ENCODE peak calls at places on chromosomes 4 and X, in ten cellular contexts. H is AG04449, L is fibroblast of the aortic adventitia, S is progenitor cell of endocrine pancreas, T is A549, C is left ventricle myocardium inferior, Z is GM13977, D is BJ, Y is fibroblast of lung, G is fibroblast of mammary gland. E is an unnamed sample.

GRCh38 chr4:67684839-67685531 is 16.0 kb downstream of the UBA6 start:
- DNase-seq in H (no peak), Z (no peak), G (peak), S (no peak), T (no peak), D (peak), Y (no peak), C (no peak), L (peak), E (no peak)

GRCh38 chr4:109383823-109384222 is 49.8 kb upstream of the SEC24B start:
- DNase-seq in C (no peak), D (no peak), L (no peak), T (no peak), Y (no peak), Z (no peak), H (no peak), S (no peak), G (no peak), E (no peak)

GRCh38 chrX:149853925-149854324 is 27.1 kb upstream of the MAGEA8 start:
- DNase-seq in Z (no peak), L (no peak), S (no peak), G (no peak), T (no peak), Y (no peak), H (no peak), C (no peak), D (no peak), E (no peak)

GRCh38 chr4:100688368-100688767 is 170.5 kb upstream of the EMCN start:
- DNase-seq in T (no peak), S (no peak), C (no peak), Y (no peak), Z (no peak), L (no peak), D (no peak), H (no peak), G (no peak), E (no peak)

GRCh38 chrX:2483398-2483797 is 17.4 kb downstream of the DHRSX start:
- DNase-seq in Z (no peak), C (no peak), S (no peak), T (no peak), H (no peak), L (no peak), D (no peak), G (no peak), Y (no peak), E (no peak)

GRCh38 chrX:118066867-118067515 is 49.6 kb downstream of the KLHL13 start:
- DNase-seq in S (no peak), G (no peak), D (no peak), L (no peak), C (no peak), Z (no peak), Y (no peak), T (no peak), H (no peak), E (no peak)

GRCh38 chr4:81647388-81647787 is 175.7 kb upstream of the RASGEF1B start:
- DNase-seq in Y (no peak), Z (no peak), H (no peak), L (no peak), G (no peak), T (no peak), S (no peak), C (no peak), D (no peak), E (no peak)

GRCh38 chrX:140817943-140818342 is 108.4 kb downstream of the LINC00632 start:
- DNase-seq in H (no peak), G (peak), T (peak), C (no peak), Z (peak), Y (peak), S (no peak), L (peak), D (no peak), E (peak)

GRCh38 chr4:8439914-8440490 is 521 bp downstream of the ACOX3 start:
- DNase-seq in Y (no peak), D (no peak), L (no peak), G (no peak), Z (peak), H (no peak), C (no peak), S (no peak), T (no peak), E (no peak)

GRCh38 chr4:51842167-51842553 is 793 bp upstream of the DCUN1D4 start:
- DNase-seq in Z (peak), S (no peak), Y (peak), L (peak), H (no peak), C (no peak), G (peak), D (no peak), T (no peak), E (no peak)

GRCh38 chrX:87664381-87664780 is 146.8 kb downstream of the KLHL4 start:
- DNase-seq in H (no peak), L (peak), T (peak), Y (peak), G (peak), Z (peak), D (no peak), S (no peak), C (no peak), E (no peak)

GRCh38 chrX:34119122-34119521 is 13.0 kb downstream of the FAM47A start:
- DNase-seq in G (no peak), C (no peak), D (no peak), Y (no peak), L (no peak), H (no peak), T (no peak), S (no peak), Z (no peak), E (no peak)

GRCh38 chr4:161822174-161822573 is 341.6 kb downstream of the FSTL5 start:
- DNase-seq in G (no peak), C (no peak), T (no peak), Y (no peak), H (no peak), L (no peak), S (no peak), Z (no peak), D (no peak), E (no peak)

GRCh38 chr4:78612398-78613005 is 60.9 kb downstream of the ANXA3 start:
- DNase-seq in C (no peak), S (no peak), Y (peak), Z (no peak), D (no peak), T (peak), L (peak), G (peak), H (no peak), E (no peak)

GRCh38 chr4:73064536-73064935 is 5.0 kb downstream of the COX18 start:
- DNase-seq in C (no peak), L (no peak), D (no peak), T (no peak), S (no peak), Z (no peak), H (no peak), G (no peak), Y (no peak), E (no peak)

GRCh38 chr4:68434277-68434676 is 13.0 kb upstream of the TMPRSS11E start:
- DNase-seq in C (no peak), Y (no peak), Z (no peak), D (no peak), G (no peak), L (no peak), T (no peak), H (no peak), S (no peak), E (no peak)

GRCh38 chr4:85393201-85393600 is 81.7 kb upstream of the ARHGAP24 start:
- DNase-seq in Z (no peak), G (no peak), S (no peak), Y (no peak), H (no peak), C (no peak), L (no peak), T (no peak), D (no peak), E (no peak)

GRCh38 chr4:25805255-25805860 is 57.4 kb downstream of the SEL1L3 start:
- DNase-seq in S (no peak), T (no peak), G (no peak), H (no peak), Z (no peak), L (no peak), Y (no peak), D (no peak), C (no peak), E (no peak)

GRCh38 chr4:38058186-38058585 is 98.0 kb downstream of the PTTG2 start:
- DNase-seq in G (no peak), D (no peak), S (no peak), Z (no peak), L (no peak), H (no peak), C (no peak), Y (no peak), T (no peak), E (no peak)

GRCh38 chr4:48033825-48034413 is 17.3 kb downstream of the NIPAL1 start:
- DNase-seq in S (no peak), T (no peak), C (no peak), L (peak), Y (no peak), G (peak), Z (no peak), D (no peak), H (no peak), E (no peak)

GRCh38 chr4:168805341-168805740 is 204.7 kb downstream of the CBR4 start:
- DNase-seq in L (no peak), D (no peak), S (no peak), Y (peak), C (no peak), H (no peak), T (no peak), G (no peak), Z (no peak), E (no peak)

DNA sequence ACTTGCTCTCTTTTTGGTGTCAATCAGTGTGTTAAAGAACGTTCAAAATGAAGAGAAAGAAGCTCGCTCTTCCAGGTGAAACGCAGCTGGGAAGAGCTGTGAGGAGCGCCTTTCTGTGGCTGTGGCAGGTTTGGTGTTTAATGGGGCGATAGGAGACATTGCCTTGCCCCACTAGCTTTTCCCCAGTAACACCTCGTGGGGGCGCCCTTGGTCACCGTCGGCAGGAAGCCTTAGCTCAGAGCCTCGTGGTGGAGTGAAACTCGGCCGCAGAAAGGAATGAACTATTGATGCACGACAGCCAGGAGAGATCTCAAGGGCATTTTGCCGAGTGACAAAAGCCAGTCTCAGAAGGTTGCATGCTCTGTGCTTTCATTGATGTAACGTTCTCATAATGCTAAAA is 65.1 kb downstream of the GPR143 start:
- DNase-seq in L (no peak), T (no peak), S (no peak), Y (no peak), G (no peak), C (no peak), Z (no peak), D (no peak), H (no peak), E (no peak)
- TF ChIP-seq CTCF in L (no peak), T (no peak), S (no peak), Y (no peak), G (no peak), C (no peak), Z (no peak), D (no peak), H (no peak), E (no peak)

GRCh38 chr4:154029171-154029570 is 240.3 kb upstream of the SFRP2 start:
- DNase-seq in Y (no peak), H (no peak), L (no peak), G (peak), Z (no peak), D (no peak), C (no peak), T (no peak), S (no peak), E (no peak)

GRCh38 chr4:154030152-154030551 is 241.3 kb upstream of the SFRP2 start:
- DNase-seq in S (no peak), Z (no peak), H (no peak), C (no peak), L (no peak), D (no peak), G (no peak), Y (no peak), T (no peak), E (no peak)

GRCh38 chr4:154033921-154034320 is 245.0 kb upstream of the SFRP2 start:
- DNase-seq in C (no peak), S (no peak), H (no peak), D (no peak), G (no peak), Z (no peak), L (no peak), Y (no peak), T (no peak), E (no peak)

GRCh38 chr4:154032914-154033313 is 244.0 kb upstream of the SFRP2 start:
- DNase-seq in T (no peak), Z (no peak), D (no peak), S (no peak), C (no peak), H (no peak), Y (no peak), G (no peak), L (no peak), E (no peak)

GRCh38 chr4:154030747-154031146 is 241.9 kb upstream of the SFRP2 start:
- DNase-seq in L (no peak), C (no peak), S (no peak), Z (no peak), Y (no peak), G (peak), H (no peak), T (no peak), D (no peak), E (no peak)
- TF ChIP-seq CTCF in L (no peak), C (no peak), S (no peak), Z (no peak), Y (no peak), G (no peak), H (no peak), T (no peak), D (no peak), E (no peak)

GRCh38 chr4:2387829-2388228 is 30.6 kb downstream of the ZFYVE28 start:
- DNase-seq in D (no peak), Y (no peak), T (no peak), H (no peak), C (no peak), L (no peak), G (no peak), Z (no peak), S (no peak), E (no peak)

GRCh38 chr4:2390780-2391490 is 27.5 kb downstream of the ZFYVE28 start:
- DNase-seq in G (no peak), L (no peak), D (no peak), Z (no peak), Y (no peak), S (no peak), C (no peak), H (no peak), T (no peak), E (no peak)

GRCh38 chr4:2390146-2390545 is 28.3 kb downstream of the ZFYVE28 start:
- DNase-seq in H (no peak), Y (no peak), S (no peak), Z (no peak), G (no peak), C (no peak), L (no peak), T (no peak), D (no peak), E (no peak)

GRCh38 chr4:2388430-2389182 is 29.8 kb downstream of the ZFYVE28 start:
- DNase-seq in T (no peak), D (no peak), C (no peak), S (no peak), Z (no peak), Y (peak), G (peak), L (peak), H (no peak), E (no peak)

DNA sequence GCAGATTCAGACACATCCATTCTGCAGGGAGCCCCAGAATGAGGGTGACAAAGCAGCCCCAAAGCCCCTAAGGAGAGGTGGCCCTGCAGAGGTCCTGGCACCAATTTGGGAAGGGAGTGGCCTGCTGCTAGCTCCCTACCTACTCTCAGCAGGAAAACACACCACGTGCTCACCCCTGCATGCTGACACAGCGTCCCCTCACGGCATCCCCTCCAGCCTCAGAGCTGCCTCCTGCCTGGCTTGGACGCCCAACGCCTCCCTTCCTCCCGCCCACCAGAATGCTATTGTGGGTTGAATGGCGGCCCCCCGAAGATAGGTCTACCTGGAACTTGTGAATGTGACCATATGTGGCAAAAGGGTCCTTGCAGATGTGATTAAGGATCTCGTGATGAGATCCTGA is 28.8 kb downstream of the ZFYVE28 start:
- DNase-seq in C (no peak), S (no peak), G (no peak), T (no peak), Y (no peak), L (no peak), H (no peak), D (no peak), Z (no peak), E (no peak)
- TF ChIP-seq CTCF in C (no peak), S (no peak), G (no peak), T (no peak), Y (no peak), L (no peak), H (no peak), D (no peak), Z (no peak), E (no peak)

DNA sequence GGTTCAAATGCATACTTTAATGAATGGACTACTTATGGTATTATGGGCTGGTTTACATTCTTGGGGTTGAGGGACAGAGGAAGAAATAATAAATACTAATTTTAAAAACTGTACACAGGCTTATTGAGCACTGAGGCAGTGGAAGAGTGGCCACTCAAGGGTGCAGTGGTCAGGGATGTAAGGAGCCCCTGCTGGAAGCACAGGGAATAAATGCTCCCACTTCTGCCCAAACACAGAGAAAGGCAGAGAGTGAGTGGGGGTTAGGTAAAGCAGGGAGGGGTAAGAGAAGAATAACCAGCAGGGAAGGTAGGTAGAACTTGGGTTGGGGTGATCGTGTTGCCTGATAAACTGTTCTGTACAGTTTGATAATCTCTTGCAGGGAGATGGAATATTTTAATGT is 60.0 kb downstream of the GAB1 start:
- DNase-seq in T (no peak), C (no peak), S (no peak), D (no peak), Z (no peak), Y (no peak), G (no peak), H (no peak), L (no peak), E (no peak)
- TF ChIP-seq CTCF in T (no peak), C (no peak), S (no peak), D (peak), Z (no peak), Y (peak), G (peak), H (peak), L (no peak), E (no peak)

E was measured in AG09309.